ENCODE peak calls at places on chromosomes 1 and 21, in four cellular contexts. K is OCI-LY7; X is T-helper 2 cell; Q is stimulated activated CD4-positive, alpha-beta T cell treated with anti-CD3 and anti-CD28 coated beads, Interleukin-12 subunit alpha, Interleukin-12 subunit beta, amount 100 ng/mL, for 24 hours. Z is an unnamed sample.

GRCh38 chr1:67921725-67922489 is 88.6 kb upstream of the GNG12 start:
- DNase-seq in K (no peak), X (no peak), Q (no peak), Z (no peak)

GRCh38 chr21:36587388-36587787 is 107.5 kb upstream of the CLDN14 start:
- DNase-seq in K (no peak), X (no peak), Q (no peak), Z (no peak)

GRCh38 chr21:45408811-45409261 is 3.9 kb downstream of the COL18A1 start:
- DNase-seq in K (no peak), X (no peak), Q (no peak), Z (no peak)

GRCh38 chr1:40532844-40533424 is 1.5 kb downstream of the ZNF684 start:
- DNase-seq in K (peak), X (no peak), Q (no peak), Z (peak)

GRCh38 chr1:29227511-29227910 is 3.2 kb downstream of the MECR start:
- DNase-seq in K (no peak), X (no peak), Q (no peak), Z (no peak)

GRCh38 chr1:116886532-116886931 is 23.2 kb upstream of the PTGFRN start:
- DNase-seq in K (no peak), X (no peak), Q (no peak), Z (no peak)

GRCh38 chr1:93349231-93350135 is 3.8 kb downstream of the DR1 start:
- DNase-seq in K (peak), X (no peak), Q (no peak), Z (peak)

GRCh38 chr1:86155061-86155806 is 1.3 kb downstream of the COL24A1 start:
- DNase-seq in K (no peak), X (no peak), Q (no peak), Z (no peak)

GRCh38 chr1:179143332-179143731 is 61.5 kb downstream of the TOR3A start:
- DNase-seq in K (no peak), X (no peak), Q (no peak), Z (no peak)

GRCh38 chr1:28326980-28327379 is 1.9 kb upstream of the MED18 start:
- DNase-seq in K (peak), X (no peak), Q (no peak), Z (no peak)

GRCh38 chr1:10280442-10281350 is 70.3 kb downstream of the KIF1B start:
- DNase-seq in K (no peak), X (no peak), Q (no peak), Z (no peak)

GRCh38 chr1:226640737-226641136 is 92.2 kb downstream of the STUM start:
- DNase-seq in K (no peak), X (no peak), Q (no peak), Z (no peak)

GRCh38 chr1:21944261-21945074 is 7.4 kb upstream of the HSPG2 start:
- DNase-seq in K (no peak), X (no peak), Q (no peak), Z (no peak)

GRCh38 chr1:105427543-105427942 is 1628.9 kb upstream of the PRMT6 start:
- DNase-seq in K (no peak), X (no peak), Q (no peak), Z (no peak)

GRCh38 chr1:30914931-30915330 is 6.4 kb upstream of the SDC3 start:
- DNase-seq in K (no peak), X (no peak), Q (no peak), Z (no peak)

GRCh38 chr21:37712204-37712934 is 203.9 kb downstream of the KCNJ6 start:
- DNase-seq in K (peak), X (no peak), Q (peak), Z (no peak)

GRCh38 chr1:1599030-1599916 is 662 bp downstream of the FNDC10 start:
- DNase-seq in K (peak), X (no peak), Q (no peak), Z (no peak)

GRCh38 chr21:37873655-37874054 is 42.6 kb downstream of the KCNJ6 start:
- DNase-seq in K (no peak), X (no peak), Q (no peak), Z (no peak)

GRCh38 chr1:198908995-198909394 is 270.2 kb downstream of the PTPRC start:
- DNase-seq in K (no peak), X (no peak), Q (no peak), Z (no peak)

GRCh38 chr1:197103295-197103694 is 36.2 kb upstream of the F13B start:
- DNase-seq in K (no peak), X (no peak), Q (no peak), Z (no peak)

GRCh38 chr1:177164380-177165068 is at the start of gene ASTN1:
- DNase-seq in K (no peak), X (no peak), Q (no peak), Z (peak)

GRCh38 chr1:157932082-157932481 is 61.4 kb upstream of the KIRREL1 start:
- DNase-seq in K (no peak), X (no peak), Q (no peak), Z (no peak)

GRCh38 chr1:245803666-245804037 is 648.9 kb downstream of the KIF26B start:
- DNase-seq in K (no peak), X (no peak), Q (no peak), Z (no peak)

GRCh38 chr1:51753969-51754368 is 124.6 kb downstream of the NRDC start:
- DNase-seq in K (no peak), X (no peak), Q (no peak), Z (no peak)

GRCh38 chr1:112954945-112955677 is 885 bp downstream of the SLC16A1 start:
- DNase-seq in K (peak), X (peak), Q (peak), Z (peak)

GRCh38 chr1:26315874-26316850 is 1.6 kb upstream of the CD52 start:
- DNase-seq in K (peak), X (no peak), Q (no peak), Z (no peak)

GRCh38 chr1:68202239-68202832 is 30.0 kb downstream of the WLS start:
- DNase-seq in K (no peak), X (no peak), Q (no peak), Z (no peak)

GRCh38 chr1:94863297-94863911 is 43.2 kb downstream of the SLC44A3 start:
- DNase-seq in K (no peak), X (no peak), Q (no peak), Z (no peak)

GRCh38 chr21:26177187-26177586 is 6.6 kb upstream of the APP start:
- DNase-seq in K (no peak), X (no peak), Q (no peak), Z (no peak)

GRCh38 chr21:21236981-21237380 is 238.8 kb downstream of the NCAM2 start:
- DNase-seq in K (no peak), X (no peak), Q (no peak), Z (no peak)

GRCh38 chr1:21550866-21551475 is 41.7 kb downstream of the ALPL start:
- DNase-seq in K (no peak), X (no peak), Q (no peak), Z (no peak)

GRCh38 chr1:167477962-167478361 is 40.4 kb downstream of the CD247 start:
- DNase-seq in K (no peak), X (no peak), Q (no peak), Z (no peak)

GRCh38 chr1:240705584-240705983 is 93.6 kb upstream of the GREM2 start:
- DNase-seq in K (no peak), X (no peak), Q (no peak), Z (no peak)

GRCh38 chr1:245926888-245927287 is 580.2 kb downstream of the SMYD3 start:
- DNase-seq in K (no peak), X (no peak), Q (no peak), Z (no peak)

GRCh38 chr1:207844374-207844773 is 66.6 kb downstream of the CD34 start:
- DNase-seq in K (no peak), X (no peak), Q (no peak), Z (no peak)

GRCh38 chr1:109649380-109649987 is 6.4 kb upstream of the GSTM4 start:
- DNase-seq in K (no peak), X (no peak), Q (no peak), Z (no peak)

GRCh38 chr1:54464477-54465146 is 58.4 kb upstream of the SSBP3 start:
- DNase-seq in K (peak), X (no peak), Q (no peak), Z (no peak)

GRCh38 chr1:155481761-155482160 is 80.8 kb downstream of the ASH1L start:
- DNase-seq in K (no peak), X (no peak), Q (no peak), Z (no peak)